ENCODE peak calls at places on chromosome 11, in eight cellular contexts. D is IMR-90, O is NB4, G is Peyer's patch, S is sigmoid colon, P is A549, H is lower leg skin, Y is stomach. V is an unnamed sample.

GRCh38 chr11:115439385-115439784 is 64.8 kb downstream of the CADM1 start:
- DNase-seq in D (peak; percentile 79), O (no peak), G (no peak), S (no peak), P (no peak), H (no peak), Y (no peak), V (no peak)

GRCh38 chr11:128645968-128646367 is 47.9 kb upstream of the FLI1 start:
- DNase-seq in D (no peak), O (no peak), G (no peak), S (no peak), P (no peak), H (no peak), Y (no peak), V (no peak)

GRCh38 chr11:65777241-65777640 is 3.5 kb downstream of the AP5B1 start:
- DNase-seq in D (no peak), O (no peak), G (peak; percentile 23), S (peak; percentile 9), P (no peak), H (peak; percentile 6), Y (peak; percentile 21), V (no peak)

GRCh38 chr11:100208207-100208606 is 478.9 kb upstream of the ARHGAP42 start:
- DNase-seq in D (no peak), O (no peak), G (no peak), S (no peak), P (no peak), H (no peak), Y (no peak), V (no peak)

GRCh38 chr11:33266418-33267215 is 9.4 kb downstream of the HIPK3 start:
- DNase-seq in D (peak; percentile 58), O (peak; percentile 72), G (no peak), S (no peak), P (peak; percentile 58), H (no peak), Y (no peak), V (no peak)

GRCh38 chr11:120057595-120058581 is 80.0 kb downstream of the TRIM29 start:
- DNase-seq in D (no peak), O (no peak), G (peak; percentile 80), S (no peak), P (peak; percentile 5), H (no peak), Y (no peak), V (peak; percentile 2)

GRCh38 chr11:76640540-76640939 is 30.0 kb downstream of the LRRC32 start:
- DNase-seq in D (no peak), O (no peak), G (no peak), S (peak; percentile 26), P (no peak), H (no peak), Y (no peak), V (no peak)

GRCh38 chr11:110076388-110076965 is 16.7 kb upstream of the ZC3H12C start:
- DNase-seq in D (no peak), O (no peak), G (peak; percentile 75), S (no peak), P (no peak), H (no peak), Y (no peak), V (no peak)

GRCh38 chr11:345179-345578 is 24.1 kb upstream of the B4GALNT4 start:
- DNase-seq in D (no peak), O (no peak), G (no peak), S (peak; percentile 2), P (no peak), H (no peak), Y (no peak), V (no peak)

GRCh38 chr11:48109046-48109666 is 107.5 kb upstream of the OR4B1 start:
- DNase-seq in D (peak; percentile 63), O (peak; percentile 75), G (no peak), S (no peak), P (peak; percentile 65), H (no peak), Y (no peak), V (peak; percentile 37)

GRCh38 chr11:129910360-129910759 is 15.0 kb upstream of the NFRKB start:
- DNase-seq in D (no peak), O (no peak), G (no peak), S (no peak), P (no peak), H (no peak), Y (no peak), V (no peak)

GRCh38 chr11:76512851-76513653 is 68.2 kb downstream of the EMSY start:
- DNase-seq in D (peak; percentile 65), O (peak; percentile 15), G (no peak), S (no peak), P (peak; percentile 48), H (no peak), Y (no peak), V (peak; percentile 16)

DNA sequence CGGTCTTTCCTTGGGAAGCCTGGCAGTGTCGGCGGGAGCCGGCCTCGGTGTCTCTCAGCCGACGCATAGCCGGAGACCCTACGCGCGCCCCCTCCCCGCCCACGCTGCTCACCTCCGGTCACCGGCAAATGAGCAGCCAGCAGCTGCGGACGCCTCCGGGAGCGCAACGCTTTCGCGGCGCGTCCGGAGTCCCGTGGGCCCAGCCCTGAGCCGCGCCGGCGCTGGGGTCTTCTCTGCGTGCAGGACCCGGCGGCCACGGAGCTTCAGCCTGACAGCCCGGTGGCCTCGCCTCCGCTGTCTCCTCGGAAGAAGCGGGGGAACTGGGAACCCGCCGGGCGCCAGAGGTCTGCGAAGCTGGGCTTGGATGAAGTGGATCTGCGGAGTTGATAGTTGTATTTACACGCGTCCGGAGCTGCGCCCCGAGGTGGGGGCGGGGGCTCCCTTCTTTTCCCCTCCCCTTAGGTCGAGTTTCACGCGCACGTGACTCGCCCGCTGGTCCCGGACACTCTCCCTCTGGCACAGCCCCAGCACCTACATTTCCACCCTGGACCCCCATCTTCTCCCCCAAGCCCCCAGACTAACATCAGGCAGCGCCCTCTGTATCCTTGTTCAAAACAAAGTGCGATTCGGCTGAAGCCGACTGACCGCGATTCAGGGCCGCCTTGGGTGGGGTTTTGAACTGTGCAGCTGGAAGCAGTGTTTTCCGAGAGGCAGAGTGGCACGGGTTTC is at the start of gene SLC43A1:
- DNase-seq in D (peak; percentile 59), O (peak; percentile 76), G (peak; percentile 67), S (peak; percentile 86), P (no peak), H (no peak), Y (peak; percentile 66), V (no peak)
- TF ChIP-seq POLR2A in D (no peak), O (peak; percentile 32), G (no peak), S (peak; percentile 10), P (no peak), H (no peak), Y (no peak), V (peak; percentile 64)

GRCh38 chr11:114301088-114301487 is 4.9 kb downstream of the NNMT start:
- DNase-seq in D (no peak), O (no peak), G (no peak), S (no peak), P (no peak), H (no peak), Y (no peak), V (no peak)

GRCh38 chr11:114304065-114304464 is 7.9 kb downstream of the NNMT start:
- DNase-seq in D (no peak), O (no peak), G (no peak), S (no peak), P (no peak), H (no peak), Y (no peak), V (no peak)

GRCh38 chr11:114301927-114302326 is 5.7 kb downstream of the NNMT start:
- DNase-seq in D (no peak), O (no peak), G (no peak), S (no peak), P (no peak), H (no peak), Y (no peak), V (no peak)

GRCh38 chr11:114304969-114305368 is 8.8 kb downstream of the NNMT start:
- DNase-seq in D (no peak), O (no peak), G (no peak), S (no peak), P (no peak), H (no peak), Y (no peak), V (no peak)

GRCh38 chr11:114302663-114303062 is 6.5 kb downstream of the NNMT start:
- DNase-seq in D (no peak), O (no peak), G (no peak), S (no peak), P (no peak), H (no peak), Y (no peak), V (no peak)
- TF ChIP-seq POLR2A in D (no peak), O (no peak), G (no peak), S (no peak), P (no peak), H (no peak), Y (no peak), V (no peak)

DNA sequence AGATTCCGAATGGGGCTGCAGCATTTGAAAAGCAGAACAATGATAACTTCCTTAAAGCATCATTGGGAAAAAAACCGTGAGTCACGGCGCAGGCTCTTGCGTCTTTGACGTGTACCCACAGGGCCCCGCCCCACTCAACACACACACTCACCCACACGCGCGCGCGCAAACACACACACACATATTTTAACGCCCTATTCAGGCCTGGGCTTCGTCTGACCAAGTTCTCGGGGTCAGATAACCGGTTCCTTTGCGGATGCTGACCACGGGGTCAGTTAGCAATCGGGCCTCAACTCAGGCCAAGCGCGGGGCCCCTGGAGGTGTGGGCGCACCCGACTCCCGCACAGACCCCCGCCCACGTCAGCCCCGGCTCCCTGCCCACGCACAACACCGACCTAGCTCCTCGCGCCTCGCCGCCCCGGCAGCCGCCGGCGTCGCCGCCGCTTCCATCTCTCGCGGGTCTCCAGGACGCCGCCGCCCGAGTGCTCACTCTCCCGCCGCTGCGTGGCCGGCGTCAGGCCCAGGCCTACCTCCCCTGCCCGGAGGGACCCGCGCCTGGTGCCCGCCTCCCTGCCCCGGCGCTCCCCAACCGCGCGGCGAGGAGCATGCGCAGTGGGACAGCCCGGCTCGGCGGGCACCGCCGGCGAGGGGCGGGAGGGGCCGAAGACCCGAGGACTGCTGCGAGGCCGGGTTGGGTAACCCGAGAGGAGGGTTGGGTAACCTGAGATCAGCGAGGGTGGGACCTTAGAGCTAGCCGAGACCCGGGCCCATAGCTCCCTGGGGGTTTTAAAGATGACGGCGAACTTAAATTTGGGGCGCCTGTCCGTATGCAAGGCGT is at the start of gene SLC36A4:
- DNase-seq in D (peak; percentile 97), O (peak; percentile 98), G (peak; percentile 97), S (peak; percentile 96), P (peak; percentile 95), H (peak; percentile 93), Y (peak; percentile 93), V (peak; percentile 87)
- TF ChIP-seq POLR2A in D (peak; percentile 84), O (peak; percentile 95), G (peak; percentile 41), S (peak; percentile 35), P (peak; percentile 58), H (no peak), Y (peak; percentile 30), V (peak; percentile 77)

GRCh38 chr11:16605971-16606783 is 132.3 kb upstream of the C11orf58 start:
- DNase-seq in D (peak; percentile 96), O (peak; percentile 80), G (peak; percentile 94), S (peak; percentile 91), P (peak; percentile 86), H (peak; percentile 92), Y (peak; percentile 91), V (peak; percentile 74)
- TF ChIP-seq POLR2A in D (peak; percentile 23), O (no peak), G (peak; percentile 61), S (no peak), P (no peak), H (no peak), Y (no peak), V (no peak)